ENCODE peak calls at places on chromosome 7, in ten cellular contexts. N is activated effector memory CD4-positive, alpha-beta T cell treated with anti-CD3 and anti-CD28 coated beads, Interleukin-2, amount 50 U/mL, for 16 hours; X is H7; C is NCI-H2081; G is T-helper 2 cell; I is Peyer's patch; F is dorsolateral prefrontal cortex; H is activated CD4-positive, alpha-beta T cell treated with anti-CD3 and anti-CD28 coated beads, Interleukin-2, amount 50 U/mL, for 1 hour; A is brain microvascular endothelial cell; L is posterior vena cava. W is an unnamed sample.

GRCh38 chr7:43750016-43750887 is 8.2 kb upstream of the BLVRA start:
- DNase-seq in N (no peak), X (peak), C (no peak), G (no peak), I (no peak), F (no peak), H (no peak), A (no peak), L (no peak), W (no peak)

GRCh38 chr7:5702876-5703571 is 78.4 kb downstream of the RNF216 start:
- DNase-seq in N (no peak), X (no peak), C (peak), G (no peak), I (no peak), F (peak), H (no peak), A (peak), L (no peak), W (no peak)

GRCh38 chr7:130118294-130118693 is 48.0 kb downstream of the KLHDC10 start:
- DNase-seq in N (no peak), X (no peak), C (no peak), G (peak), I (no peak), F (no peak), H (no peak), A (no peak), L (no peak), W (no peak)

GRCh38 chr7:52634996-52635395 is 400.4 kb upstream of the POM121L12 start:
- DNase-seq in N (no peak), X (peak), C (no peak), G (no peak), I (no peak), F (no peak), H (no peak), A (no peak), L (no peak), W (no peak)

GRCh38 chr7:75931676-75932075 is 16.7 kb downstream of the POR start:
- DNase-seq in N (no peak), X (no peak), C (peak), G (no peak), I (no peak), F (no peak), H (no peak), A (no peak), L (no peak), W (no peak)

GRCh38 chr7:30764030-30764991 is 6.9 kb upstream of the MINDY4 start:
- DNase-seq in N (no peak), X (no peak), C (no peak), G (no peak), I (no peak), F (no peak), H (no peak), A (peak), L (no peak), W (no peak)

GRCh38 chr7:155188821-155189599 is 108.7 kb upstream of the INSIG1 start:
- DNase-seq in N (peak), X (no peak), C (no peak), G (no peak), I (no peak), F (no peak), H (no peak), A (peak), L (no peak), W (no peak)

GRCh38 chr7:44917465-44917864 is 32.1 kb upstream of the PURB start:
- DNase-seq in N (no peak), X (no peak), C (no peak), G (no peak), I (no peak), F (no peak), H (no peak), A (no peak), L (peak), W (no peak)

GRCh38 chr7:47354831-47355541 is 226.9 kb downstream of the TNS3 start:
- DNase-seq in N (no peak), X (no peak), C (no peak), G (no peak), I (peak), F (no peak), H (no peak), A (no peak), L (no peak), W (no peak)

GRCh38 chr7:150363872-150364271 is 4.8 kb upstream of the REPIN1 start:
- DNase-seq in N (no peak), X (no peak), C (no peak), G (peak), I (no peak), F (no peak), H (no peak), A (no peak), L (no peak), W (no peak)

GRCh38 chr7:46079421-46079820 is 158.3 kb upstream of the IGFBP3 start:
- DNase-seq in N (no peak), X (no peak), C (no peak), G (no peak), I (no peak), F (no peak), H (no peak), A (no peak), L (no peak), W (no peak)

GRCh38 chr7:106683941-106684340 is 23.0 kb upstream of the CCDC71L start:
- DNase-seq in N (no peak), X (no peak), C (no peak), G (no peak), I (no peak), F (no peak), H (no peak), A (no peak), L (no peak), W (no peak)

GRCh38 chr7:44449531-44449930 is 40.9 kb downstream of the NUDCD3 start:
- DNase-seq in N (no peak), X (no peak), C (no peak), G (no peak), I (no peak), F (no peak), H (no peak), A (no peak), L (no peak), W (no peak)

GRCh38 chr7:91291902-91292301 is 27.7 kb downstream of the FZD1 start:
- DNase-seq in N (no peak), X (no peak), C (no peak), G (no peak), I (no peak), F (no peak), H (no peak), A (no peak), L (no peak), W (no peak)